ENCODE peak calls at places on chromosome 2, in seven cellular contexts. I is body of pancreas, D is HFFc6, J is fibroblast of pulmonary artery, C is lower leg skin, Q is right cardiac atrium, Z is A549. V is an unnamed sample.

GRCh38 chr2:169644173-169644572 is 50.0 kb downstream of the CFAP210 start:
- DNase-seq in Z (no peak), Q (no peak), I (no peak), C (no peak), J (no peak), D (no peak), V (no peak)

GRCh38 chr2:203352604-203353255 is 24.5 kb downstream of the ABI2 start:
- DNase-seq in Z (no peak), Q (no peak), J (no peak), C (no peak), D (no peak), I (no peak), V (no peak)

GRCh38 chr2:144963031-144963430 is 443.1 kb upstream of the ZEB2 start:
- DNase-seq in Z (no peak), Q (no peak), J (no peak), D (no peak), C (no peak), I (no peak), V (no peak)

GRCh38 chr2:176283268-176283667 is 14.0 kb downstream of the MTX2 start:
- DNase-seq in C (no peak), Z (no peak), J (peak; percentile 60), Q (no peak), I (no peak), D (no peak), V (no peak)

GRCh38 chr2:237720962-237721361 is 77.6 kb upstream of the RBM44 start:
- DNase-seq in J (peak; percentile 74), C (no peak), Q (no peak), D (peak; percentile 38), Z (no peak), I (no peak), V (no peak)

GRCh38 chr2:98463988-98464771 is 19.5 kb downstream of the INPP4A start:
- DNase-seq in Q (no peak), D (no peak), Z (no peak), C (no peak), J (no peak), I (no peak), V (no peak)

GRCh38 chr2:204177977-204178522 is 241.5 kb downstream of the ICOS start:
- DNase-seq in Q (peak; percentile 57), I (peak; percentile 40), J (peak; percentile 16), Z (no peak), C (no peak), D (peak; percentile 7), V (peak; percentile 51)

GRCh38 chr2:224432003-224432574 is 30.2 kb upstream of the FAM124B start:
- DNase-seq in I (no peak), Q (no peak), Z (no peak), C (no peak), J (no peak), D (no peak), V (no peak)

GRCh38 chr2:158487419-158487818 is 30.7 kb downstream of the PKP4 start:
- DNase-seq in D (peak; percentile 62), Q (no peak), C (no peak), J (peak; percentile 82), Z (no peak), I (no peak), V (no peak)

GRCh38 chr2:176192351-176192750 is 3.9 kb downstream of the HOXD1 start:
- DNase-seq in Q (no peak), D (no peak), I (no peak), J (no peak), C (no peak), Z (no peak), V (no peak)

GRCh38 chr2:43387092-43388062 is 161.0 kb upstream of the ZFP36L2 start:
- DNase-seq in I (no peak), C (no peak), J (peak; percentile 42), D (peak; percentile 32), Q (no peak), Z (no peak), V (no peak)

GRCh38 chr2:223688094-223688835 is 86.1 kb upstream of the SCG2 start:
- DNase-seq in C (no peak), Z (no peak), J (no peak), Q (no peak), I (no peak), D (no peak), V (no peak)

GRCh38 chr2:158511706-158512105 is 55.0 kb downstream of the PKP4 start:
- DNase-seq in J (no peak), I (no peak), Z (no peak), D (no peak), C (no peak), Q (no peak), V (no peak)

GRCh38 chr2:208222351-208222750 is 32.5 kb downstream of the IDH1 start:
- DNase-seq in C (no peak), I (no peak), D (no peak), Q (no peak), Z (no peak), J (peak; percentile 12), V (no peak)

GRCh38 chr2:220708366-220708765 is 863.7 kb downstream of the EPHA4 start:
- DNase-seq in D (peak; percentile 54), I (no peak), Q (no peak), Z (no peak), J (peak; percentile 2), C (no peak), V (no peak)

V was measured in Calu3.